ENCODE peak calls at places on chromosomes 2 and 18, in nine cellular contexts. One of them, this sample, is unnamed.

GRCh38 chr18:58231930-58232329 is 187.9 kb downstream of the NEDD4L start:
- DNase-seq in GM06990: no peak
- DNase-seq in OCI-LY7: no peak
- DNase-seq in GM23338: no peak
- DNase-seq in neural progenitor cell: no peak
- DNase-seq in left ventricle myocardium inferior: no peak
- DNase-seq in AG04450: no peak
- DNase-seq in gastrocnemius medialis: no peak
- DNase-seq in body of pancreas: peak
- DNase-seq in this sample: no peak

GRCh38 chr2:129092871-129093385 is 774.3 kb upstream of the HS6ST1 start:
- DNase-seq in GM06990: no peak
- DNase-seq in OCI-LY7: no peak
- DNase-seq in GM23338: no peak
- DNase-seq in neural progenitor cell: no peak
- DNase-seq in left ventricle myocardium inferior: no peak
- DNase-seq in AG04450: no peak
- DNase-seq in gastrocnemius medialis: no peak
- DNase-seq in body of pancreas: peak
- DNase-seq in this sample: no peak

GRCh38 chr18:74498712-74499629 is 2.8 kb downstream of the CNDP2 start:
- DNase-seq in GM06990: peak
- DNase-seq in OCI-LY7: peak
- DNase-seq in GM23338: no peak
- DNase-seq in neural progenitor cell: no peak
- DNase-seq in left ventricle myocardium inferior: no peak
- DNase-seq in AG04450: no peak
- DNase-seq in gastrocnemius medialis: no peak
- DNase-seq in body of pancreas: peak
- DNase-seq in this sample: no peak

GRCh38 chr2:126495189-126495588 is 160.8 kb upstream of the GYPC start:
- DNase-seq in GM06990: no peak
- DNase-seq in OCI-LY7: no peak
- DNase-seq in GM23338: no peak
- DNase-seq in neural progenitor cell: no peak
- DNase-seq in left ventricle myocardium inferior: no peak
- DNase-seq in AG04450: no peak
- DNase-seq in gastrocnemius medialis: no peak
- DNase-seq in body of pancreas: no peak
- DNase-seq in this sample: no peak

GRCh38 chr2:62705859-62706720 is 577 bp downstream of the EHBP1 start:
- DNase-seq in GM06990: no peak
- DNase-seq in OCI-LY7: peak
- DNase-seq in GM23338: peak
- DNase-seq in neural progenitor cell: peak
- DNase-seq in left ventricle myocardium inferior: peak
- DNase-seq in AG04450: no peak
- DNase-seq in gastrocnemius medialis: peak
- DNase-seq in body of pancreas: peak
- DNase-seq in this sample: no peak

GRCh38 chr2:46460991-46461715 is 18.2 kb upstream of the TMEM247 start:
- DNase-seq in GM06990: peak
- DNase-seq in OCI-LY7: peak
- DNase-seq in GM23338: peak
- DNase-seq in neural progenitor cell: peak
- DNase-seq in left ventricle myocardium inferior: peak
- DNase-seq in AG04450: peak
- DNase-seq in gastrocnemius medialis: peak
- DNase-seq in body of pancreas: peak
- DNase-seq in this sample: no peak

GRCh38 chr2:201768918-201769317 is 11.8 kb downstream of the ALS2 start:
- DNase-seq in GM06990: no peak
- DNase-seq in OCI-LY7: no peak
- DNase-seq in GM23338: no peak
- DNase-seq in neural progenitor cell: no peak
- DNase-seq in left ventricle myocardium inferior: no peak
- DNase-seq in AG04450: no peak
- DNase-seq in gastrocnemius medialis: no peak
- DNase-seq in body of pancreas: no peak
- DNase-seq in this sample: no peak

GRCh38 chr2:137287934-137288639 is 522.7 kb downstream of the THSD7B start:
- DNase-seq in GM06990: no peak
- DNase-seq in OCI-LY7: no peak
- DNase-seq in GM23338: peak
- DNase-seq in neural progenitor cell: no peak
- DNase-seq in left ventricle myocardium inferior: no peak
- DNase-seq in AG04450: no peak
- DNase-seq in gastrocnemius medialis: no peak
- DNase-seq in body of pancreas: no peak
- DNase-seq in this sample: no peak

GRCh38 chr2:176134045-176134444 is 4.5 kb downstream of the HOXD8 start:
- DNase-seq in GM06990: no peak
- DNase-seq in OCI-LY7: no peak
- DNase-seq in GM23338: no peak
- DNase-seq in neural progenitor cell: no peak
- DNase-seq in left ventricle myocardium inferior: no peak
- DNase-seq in AG04450: no peak
- DNase-seq in gastrocnemius medialis: no peak
- DNase-seq in body of pancreas: no peak
- DNase-seq in this sample: no peak

GRCh38 chr2:220356076-220356475 is 728.6 kb downstream of the SLC4A3 start:
- DNase-seq in GM06990: no peak
- DNase-seq in OCI-LY7: no peak
- DNase-seq in GM23338: no peak
- DNase-seq in neural progenitor cell: no peak
- DNase-seq in left ventricle myocardium inferior: no peak
- DNase-seq in AG04450: no peak
- DNase-seq in gastrocnemius medialis: no peak
- DNase-seq in body of pancreas: no peak
- DNase-seq in this sample: no peak

GRCh38 chr18:56034954-56035353 is 447.0 kb upstream of the TCF4 start:
- DNase-seq in GM06990: no peak
- DNase-seq in OCI-LY7: no peak
- DNase-seq in GM23338: no peak
- DNase-seq in neural progenitor cell: no peak
- DNase-seq in left ventricle myocardium inferior: no peak
- DNase-seq in AG04450: no peak
- DNase-seq in gastrocnemius medialis: no peak
- DNase-seq in body of pancreas: no peak
- DNase-seq in this sample: no peak

GRCh38 chr2:26757873-26758789 is 6.0 kb upstream of the SLC35F6 start:
- DNase-seq in GM06990: no peak
- DNase-seq in OCI-LY7: no peak
- DNase-seq in GM23338: peak
- DNase-seq in neural progenitor cell: no peak
- DNase-seq in left ventricle myocardium inferior: no peak
- DNase-seq in AG04450: peak
- DNase-seq in gastrocnemius medialis: no peak
- DNase-seq in body of pancreas: peak
- DNase-seq in this sample: peak

GRCh38 chr2:113272463-113272862 is 6.3 kb downstream of the PAX8 start:
- DNase-seq in GM06990: no peak
- DNase-seq in OCI-LY7: no peak
- DNase-seq in GM23338: peak
- DNase-seq in neural progenitor cell: no peak
- DNase-seq in left ventricle myocardium inferior: no peak
- DNase-seq in AG04450: no peak
- DNase-seq in gastrocnemius medialis: no peak
- DNase-seq in body of pancreas: no peak
- DNase-seq in this sample: no peak

GRCh38 chr2:113276216-113276905 is 2.4 kb downstream of the PAX8 start:
- DNase-seq in GM06990: no peak
- DNase-seq in OCI-LY7: no peak
- DNase-seq in GM23338: peak
- DNase-seq in neural progenitor cell: peak
- DNase-seq in left ventricle myocardium inferior: no peak
- DNase-seq in AG04450: no peak
- DNase-seq in gastrocnemius medialis: no peak
- DNase-seq in body of pancreas: no peak
- DNase-seq in this sample: no peak

GRCh38 chr2:113273031-113273551 is 5.6 kb downstream of the PAX8 start:
- DNase-seq in GM06990: no peak
- DNase-seq in OCI-LY7: peak
- DNase-seq in GM23338: peak
- DNase-seq in neural progenitor cell: peak
- DNase-seq in left ventricle myocardium inferior: no peak
- DNase-seq in AG04450: peak
- DNase-seq in gastrocnemius medialis: no peak
- DNase-seq in body of pancreas: no peak
- DNase-seq in this sample: no peak

GRCh38 chr2:113275556-113276215 is 3.0 kb downstream of the PAX8 start:
- DNase-seq in GM06990: no peak
- DNase-seq in OCI-LY7: no peak
- DNase-seq in GM23338: peak
- DNase-seq in neural progenitor cell: peak
- DNase-seq in left ventricle myocardium inferior: no peak
- DNase-seq in AG04450: no peak
- DNase-seq in gastrocnemius medialis: no peak
- DNase-seq in body of pancreas: no peak
- DNase-seq in this sample: no peak

DNA sequence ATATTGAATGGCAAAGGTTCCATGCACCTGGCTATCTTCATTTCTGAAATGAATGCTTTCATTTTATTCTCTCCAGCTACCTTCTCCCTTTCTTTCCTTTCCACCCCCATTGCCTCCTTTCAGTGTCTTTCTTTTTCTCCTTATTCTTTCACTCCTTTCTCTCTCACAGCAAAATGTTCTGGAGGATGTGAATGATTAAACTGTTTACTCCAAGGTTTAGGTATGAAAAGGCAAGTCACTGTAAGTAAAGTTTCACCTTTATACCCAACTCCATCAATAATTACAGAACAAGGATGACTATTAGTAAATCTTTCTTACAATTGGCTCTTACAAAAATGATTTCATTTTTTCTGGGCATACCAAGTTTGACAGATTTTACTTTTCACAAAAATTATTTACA is 4.3 kb downstream of the PAX8 start:
- DNase-seq in GM06990: no peak
- DNase-seq in OCI-LY7: no peak
- DNase-seq in GM23338: no peak
- DNase-seq in neural progenitor cell: no peak
- DNase-seq in left ventricle myocardium inferior: no peak
- DNase-seq in AG04450: no peak
- DNase-seq in gastrocnemius medialis: no peak
- DNase-seq in body of pancreas: no peak
- DNase-seq in this sample: no peak
- H3K4me3 ChIP-seq in GM06990: no peak
- H3K4me3 ChIP-seq in OCI-LY7: no peak
- H3K4me3 ChIP-seq in GM23338: no peak
- H3K4me3 ChIP-seq in neural progenitor cell: no peak
- H3K4me3 ChIP-seq in left ventricle myocardium inferior: no peak
- H3K4me3 ChIP-seq in AG04450: no peak
- H3K4me3 ChIP-seq in gastrocnemius medialis: no peak
- H3K4me3 ChIP-seq in body of pancreas: no peak
- H3K4me3 ChIP-seq in this sample: no peak

DNA sequence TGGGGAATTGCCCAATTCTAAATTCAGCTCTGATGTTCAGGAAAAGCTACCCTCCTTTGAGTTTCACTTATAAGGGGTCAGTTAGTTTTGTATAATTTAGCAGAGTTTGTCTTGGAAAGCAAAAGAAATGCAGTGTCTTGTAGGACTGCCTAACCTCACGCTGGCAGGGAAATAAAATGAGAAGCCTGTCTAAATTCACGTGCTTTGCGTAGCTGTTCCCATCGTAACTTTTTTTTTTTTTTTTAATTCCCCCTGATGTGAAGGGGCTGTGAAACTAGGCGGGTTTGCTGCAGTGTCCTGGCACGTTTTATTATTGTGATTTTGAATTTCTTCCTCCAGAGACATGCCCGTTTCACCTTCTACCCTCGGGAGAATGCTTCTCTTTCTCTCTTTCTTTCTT is 2.1 kb downstream of the MEIS1 start:
- DNase-seq in GM06990: no peak
- DNase-seq in OCI-LY7: no peak
- DNase-seq in GM23338: no peak
- DNase-seq in neural progenitor cell: no peak
- DNase-seq in left ventricle myocardium inferior: no peak
- DNase-seq in AG04450: no peak
- DNase-seq in gastrocnemius medialis: no peak
- DNase-seq in body of pancreas: no peak
- DNase-seq in this sample: no peak
- H3K4me3 ChIP-seq in GM06990: no peak
- H3K4me3 ChIP-seq in OCI-LY7: peak
- H3K4me3 ChIP-seq in GM23338: peak
- H3K4me3 ChIP-seq in neural progenitor cell: peak
- H3K4me3 ChIP-seq in left ventricle myocardium inferior: peak
- H3K4me3 ChIP-seq in AG04450: peak
- H3K4me3 ChIP-seq in gastrocnemius medialis: peak
- H3K4me3 ChIP-seq in body of pancreas: peak
- H3K4me3 ChIP-seq in this sample: peak

GRCh38 chr18:21314721-21315120 is 72.7 kb downstream of the GREB1L start:
- DNase-seq in GM06990: no peak
- DNase-seq in OCI-LY7: no peak
- DNase-seq in GM23338: no peak
- DNase-seq in neural progenitor cell: no peak
- DNase-seq in left ventricle myocardium inferior: no peak
- DNase-seq in AG04450: no peak
- DNase-seq in gastrocnemius medialis: no peak
- DNase-seq in body of pancreas: no peak
- DNase-seq in this sample: no peak
- H3K4me3 ChIP-seq in GM06990: no peak
- H3K4me3 ChIP-seq in OCI-LY7: no peak
- H3K4me3 ChIP-seq in GM23338: no peak
- H3K4me3 ChIP-seq in neural progenitor cell: no peak
- H3K4me3 ChIP-seq in left ventricle myocardium inferior: no peak
- H3K4me3 ChIP-seq in AG04450: no peak
- H3K4me3 ChIP-seq in gastrocnemius medialis: no peak
- H3K4me3 ChIP-seq in body of pancreas: no peak
- H3K4me3 ChIP-seq in this sample: no peak

DNA sequence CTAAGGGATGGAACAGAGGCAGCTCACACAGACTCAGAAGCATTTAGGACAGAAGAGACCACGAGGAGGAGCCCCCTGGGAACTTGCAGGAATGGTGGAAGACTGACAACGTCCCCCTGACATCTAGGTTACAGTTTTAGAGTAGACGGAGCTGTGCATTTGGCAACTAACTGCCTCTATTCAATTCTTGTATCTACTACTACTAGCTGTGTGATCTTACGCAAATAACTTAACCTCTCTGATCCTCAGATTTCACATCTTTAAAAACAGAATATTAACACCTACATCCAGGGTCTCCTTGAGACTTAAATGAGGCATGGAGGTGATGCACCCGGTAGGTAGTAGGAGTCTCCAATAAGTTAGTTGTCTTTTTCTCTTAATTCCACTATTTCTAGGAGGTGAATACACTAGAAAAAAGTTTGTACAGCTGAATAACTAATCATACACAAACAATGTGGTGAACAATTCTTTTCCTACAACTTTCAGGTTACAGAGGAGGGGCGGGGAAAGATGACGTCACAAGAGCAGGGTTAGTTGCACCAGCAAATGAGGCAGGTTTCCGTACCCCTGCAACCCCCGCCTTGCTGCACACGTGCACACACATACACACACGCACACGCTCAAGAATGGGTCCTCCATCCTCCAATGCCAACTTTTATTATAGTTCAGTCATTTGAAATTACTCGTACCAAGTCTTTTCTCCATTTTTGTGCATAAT is 122.9 kb downstream of the ARL4C start:
- DNase-seq in GM06990: no peak
- DNase-seq in OCI-LY7: no peak
- DNase-seq in GM23338: no peak
- DNase-seq in neural progenitor cell: no peak
- DNase-seq in left ventricle myocardium inferior: no peak
- DNase-seq in AG04450: no peak
- DNase-seq in gastrocnemius medialis: no peak
- DNase-seq in body of pancreas: no peak
- DNase-seq in this sample: no peak
- H3K4me3 ChIP-seq in GM06990: no peak
- H3K4me3 ChIP-seq in OCI-LY7: no peak
- H3K4me3 ChIP-seq in GM23338: no peak
- H3K4me3 ChIP-seq in neural progenitor cell: no peak
- H3K4me3 ChIP-seq in left ventricle myocardium inferior: no peak
- H3K4me3 ChIP-seq in AG04450: no peak
- H3K4me3 ChIP-seq in gastrocnemius medialis: no peak
- H3K4me3 ChIP-seq in body of pancreas: no peak
- H3K4me3 ChIP-seq in this sample: no peak